ENCODE peak calls at places on chromosomes 5 and 9, in seven cellular contexts. P, O, G, N, C, B and I are unnamed samples.

GRCh38 chr9:2623046-2623865 is 1.7 kb downstream of the VLDLR start:
- DNase-seq in O (peak), B (peak), G (peak), N (no peak), C (no peak), P (peak), I (peak)

GRCh38 chr5:66769839-66770617 is 173.8 kb downstream of the MAST4 start:
- DNase-seq in C (no peak), G (peak), O (no peak), B (no peak), P (no peak), N (no peak), I (no peak)

GRCh38 chr5:13536921-13537320 is 407.6 kb downstream of the DNAH5 start:
- DNase-seq in G (no peak), C (no peak), B (no peak), N (no peak), P (no peak), O (no peak), I (no peak)

GRCh38 chr5:9898319-9898718 is 268.2 kb upstream of the TAS2R1 start:
- DNase-seq in C (no peak), O (peak), P (peak), N (no peak), B (peak), G (peak), I (no peak)

GRCh38 chr5:144598451-144599068 is 427.9 kb downstream of the KCTD16 start:
- DNase-seq in N (no peak), C (no peak), B (peak), P (no peak), G (peak), O (no peak), I (no peak)

GRCh38 chr9:109254317-109254716 is 66.5 kb downstream of the EPB41L4B start:
- DNase-seq in B (no peak), G (no peak), C (no peak), O (no peak), P (peak), N (no peak), I (no peak)

GRCh38 chr9:107105784-107106183 is 177.3 kb upstream of the RAD23B start:
- DNase-seq in P (no peak), O (no peak), C (no peak), N (no peak), B (no peak), G (peak), I (no peak)

GRCh38 chr5:88502179-88503064 is 233.8 kb upstream of the TMEM161B start:
- DNase-seq in O (no peak), P (peak), B (no peak), C (no peak), G (peak), N (no peak), I (no peak)

GRCh38 chr5:84685121-84685520 is 300.4 kb upstream of the EDIL3 start:
- DNase-seq in O (no peak), P (no peak), G (no peak), N (no peak), B (no peak), C (no peak), I (no peak)

GRCh38 chr9:134344068-134344820 is 18.0 kb downstream of the RXRA start:
- DNase-seq in O (no peak), N (peak), G (no peak), P (no peak), B (no peak), C (no peak), I (peak)

GRCh38 chr9:100100268-100100667 is 1.2 kb downstream of the INVS start:
- DNase-seq in P (no peak), O (no peak), N (no peak), G (peak), C (no peak), B (no peak), I (no peak)

GRCh38 chr5:96079075-96079474 is 117.4 kb upstream of the ELL2 start:
- DNase-seq in N (no peak), B (no peak), C (no peak), P (peak), O (peak), G (peak), I (no peak)

GRCh38 chr9:125586173-125586512 is 120.9 kb downstream of the MAPKAP1 start:
- DNase-seq in C (no peak), P (no peak), O (no peak), B (no peak), G (peak), N (no peak), I (no peak)

GRCh38 chr5:36158144-36158543 is 6.2 kb downstream of the SKP2 start:
- DNase-seq in B (no peak), C (no peak), G (no peak), N (no peak), O (no peak), P (peak), I (no peak)